ENCODE peak calls at places on chromosome 10, in four cellular contexts. One of them, this sample, is unnamed.

GRCh38 chr10:89644691-89644966 is 413 bp downstream of the PANK1 start:
- DNase-seq in stomach: no peak
- DNase-seq in prostate gland: peak
- DNase-seq in AG04450: no peak
- DNase-seq in this sample: no peak

GRCh38 chr10:114519306-114519669 is 115.0 kb upstream of the AFAP1L2 start:
- DNase-seq in stomach: peak
- DNase-seq in prostate gland: peak
- DNase-seq in AG04450: no peak
- DNase-seq in this sample: no peak

GRCh38 chr10:85124592-85124991 is 796.2 kb downstream of the CCSER2 start:
- DNase-seq in stomach: no peak
- DNase-seq in prostate gland: no peak
- DNase-seq in AG04450: no peak
- DNase-seq in this sample: no peak

GRCh38 chr10:80462277-80462985 is 8.3 kb downstream of the TSPAN14 start:
- DNase-seq in stomach: no peak
- DNase-seq in prostate gland: no peak
- DNase-seq in AG04450: no peak
- DNase-seq in this sample: peak

GRCh38 chr10:12130237-12130872 is 878 bp downstream of the SEC61A2 start:
- DNase-seq in stomach: no peak
- DNase-seq in prostate gland: no peak
- DNase-seq in AG04450: peak
- DNase-seq in this sample: peak

GRCh38 chr10:110502072-110502845 is 4.6 kb downstream of the DUSP5 start:
- DNase-seq in stomach: no peak
- DNase-seq in prostate gland: no peak
- DNase-seq in AG04450: no peak
- DNase-seq in this sample: peak

GRCh38 chr10:69866688-69867461 is 65.2 kb downstream of the COL13A1 start:
- DNase-seq in stomach: peak
- DNase-seq in prostate gland: peak
- DNase-seq in AG04450: peak
- DNase-seq in this sample: peak

GRCh38 chr10:61961278-61961677 is 59.8 kb downstream of the ARID5B start:
- DNase-seq in stomach: no peak
- DNase-seq in prostate gland: no peak
- DNase-seq in AG04450: no peak
- DNase-seq in this sample: no peak

GRCh38 chr10:129446182-129446581 is 20.9 kb upstream of the MGMT start:
- DNase-seq in stomach: no peak
- DNase-seq in prostate gland: no peak
- DNase-seq in AG04450: no peak
- DNase-seq in this sample: no peak

GRCh38 chr10:35792301-35792700 is 150.2 kb upstream of the FZD8 start:
- DNase-seq in stomach: no peak
- DNase-seq in prostate gland: no peak
- DNase-seq in AG04450: no peak
- DNase-seq in this sample: no peak

GRCh38 chr10:97915346-97915745 is 65.7 kb downstream of the GOLGA7B start:
- DNase-seq in stomach: no peak
- DNase-seq in prostate gland: no peak
- DNase-seq in AG04450: no peak
- DNase-seq in this sample: no peak

GRCh38 chr10:75765705-75766104 is 334.3 kb downstream of the LRMDA start:
- DNase-seq in stomach: no peak
- DNase-seq in prostate gland: no peak
- DNase-seq in AG04450: no peak
- DNase-seq in this sample: no peak

GRCh38 chr10:110636572-110636931 is 7.6 kb upstream of the RBM20 start:
- DNase-seq in stomach: no peak
- DNase-seq in prostate gland: no peak
- DNase-seq in AG04450: no peak
- DNase-seq in this sample: no peak

GRCh38 chr10:48309711-48310226 is 3.3 kb downstream of the MAPK8 start:
- DNase-seq in stomach: no peak
- DNase-seq in prostate gland: no peak
- DNase-seq in AG04450: no peak
- DNase-seq in this sample: peak

GRCh38 chr10:85492684-85493083 is 873.9 kb downstream of the GRID1 start:
- DNase-seq in stomach: no peak
- DNase-seq in prostate gland: no peak
- DNase-seq in AG04450: no peak
- DNase-seq in this sample: no peak

GRCh38 chr10:119111968-119112515 is 8.1 kb downstream of the DENND10 start:
- DNase-seq in stomach: no peak
- DNase-seq in prostate gland: no peak
- DNase-seq in AG04450: no peak
- DNase-seq in this sample: peak

GRCh38 chr10:67550838-67551402 is 145.1 kb downstream of the CTNNA3 start:
- DNase-seq in stomach: no peak
- DNase-seq in prostate gland: no peak
- DNase-seq in AG04450: no peak
- DNase-seq in this sample: no peak

GRCh38 chr10:52459097-52459496 is 145.0 kb downstream of the DKK1 start:
- DNase-seq in stomach: no peak
- DNase-seq in prostate gland: no peak
- DNase-seq in AG04450: no peak
- DNase-seq in this sample: no peak

GRCh38 chr10:55374060-55374459 is 573.0 kb upstream of the PCDH15 start:
- DNase-seq in stomach: no peak
- DNase-seq in prostate gland: no peak
- DNase-seq in AG04450: no peak
- DNase-seq in this sample: peak

GRCh38 chr10:28668363-28669226 is 8.7 kb upstream of the BAMBI start:
- DNase-seq in stomach: peak
- DNase-seq in prostate gland: peak
- DNase-seq in AG04450: no peak
- DNase-seq in this sample: peak

GRCh38 chr10:5764422-5765297 is 48.6 kb downstream of the GDI2 start:
- DNase-seq in stomach: no peak
- DNase-seq in prostate gland: no peak
- DNase-seq in AG04450: no peak
- DNase-seq in this sample: no peak

GRCh38 chr10:61708841-61709240 is 46.1 kb downstream of the CABCOCO1 start:
- DNase-seq in stomach: no peak
- DNase-seq in prostate gland: no peak
- DNase-seq in AG04450: no peak
- DNase-seq in this sample: peak

GRCh38 chr10:103859161-103860141 is 4.1 kb upstream of the SH3PXD2A start:
- DNase-seq in stomach: peak
- DNase-seq in prostate gland: peak
- DNase-seq in AG04450: no peak
- DNase-seq in this sample: peak

GRCh38 chr10:114682532-114682931 is 24.5 kb upstream of the ABLIM1 start:
- DNase-seq in stomach: no peak
- DNase-seq in prostate gland: no peak
- DNase-seq in AG04450: no peak
- DNase-seq in this sample: no peak

GRCh38 chr10:103493911-103494877 is 689 bp downstream of the NEURL1 start:
- DNase-seq in stomach: no peak
- DNase-seq in prostate gland: no peak
- DNase-seq in AG04450: no peak
- DNase-seq in this sample: no peak

GRCh38 chr10:27564381-27564780 is 60.3 kb downstream of the RAB18 start:
- DNase-seq in stomach: no peak
- DNase-seq in prostate gland: no peak
- DNase-seq in AG04450: no peak
- DNase-seq in this sample: no peak

GRCh38 chr10:12181065-12181775 is 14.5 kb downstream of the NUDT5 start:
- DNase-seq in stomach: peak
- DNase-seq in prostate gland: no peak
- DNase-seq in AG04450: no peak
- DNase-seq in this sample: no peak

GRCh38 chr10:101080933-101081546 is 19.3 kb downstream of the KAZALD1 start:
- DNase-seq in stomach: no peak
- DNase-seq in prostate gland: no peak
- DNase-seq in AG04450: no peak
- DNase-seq in this sample: peak

GRCh38 chr10:26215923-26216576 is 524 bp upstream of the GAD2 start:
- DNase-seq in stomach: no peak
- DNase-seq in prostate gland: no peak
- DNase-seq in AG04450: no peak
- DNase-seq in this sample: peak

GRCh38 chr10:60511823-60512222 is 122.1 kb upstream of the ANK3 start:
- DNase-seq in stomach: no peak
- DNase-seq in prostate gland: no peak
- DNase-seq in AG04450: no peak
- DNase-seq in this sample: peak

GRCh38 chr10:6033954-6034353 is 28.2 kb downstream of the IL2RA start:
- DNase-seq in stomach: no peak
- DNase-seq in prostate gland: no peak
- DNase-seq in AG04450: no peak
- DNase-seq in this sample: no peak

GRCh38 chr10:79184141-79184625 is 115.4 kb downstream of the ZMIZ1 start:
- DNase-seq in stomach: peak
- DNase-seq in prostate gland: no peak
- DNase-seq in AG04450: no peak
- DNase-seq in this sample: peak

DNA sequence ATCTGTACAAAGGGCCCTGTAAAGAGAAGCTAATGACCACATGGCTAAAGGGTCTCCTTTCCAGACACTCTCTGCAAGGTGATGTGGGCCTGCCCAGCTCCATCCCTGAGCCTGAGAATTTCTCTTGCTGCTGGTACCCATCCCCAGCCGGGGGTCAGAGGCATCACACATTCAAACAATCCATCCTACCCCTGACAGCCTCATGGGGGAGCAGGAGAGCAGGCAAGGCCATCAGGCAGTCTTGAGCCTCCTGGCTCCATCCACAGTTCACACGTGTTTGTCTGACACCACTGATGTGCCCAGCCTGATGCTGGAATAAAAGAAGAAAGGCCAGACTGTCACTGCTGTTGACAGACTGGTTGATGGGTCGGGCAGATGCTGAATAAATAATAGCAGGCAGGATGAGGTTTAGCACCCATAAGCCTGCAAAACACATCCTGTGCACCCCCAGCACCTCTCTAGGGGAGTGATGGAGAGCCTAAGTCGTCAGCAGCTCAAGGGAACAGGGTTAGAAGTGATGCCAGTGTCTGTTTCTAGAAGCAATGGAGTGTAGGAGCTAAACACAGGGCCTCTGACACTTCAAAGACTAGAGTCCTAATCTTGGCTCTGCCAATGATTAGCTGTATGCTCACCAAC is 43.5 kb downstream of the TLL2 start:
- DNase-seq in stomach: peak
- DNase-seq in prostate gland: no peak
- DNase-seq in AG04450: no peak
- DNase-seq in this sample: peak
- TF ChIP-seq CTCF in stomach: no peak
- TF ChIP-seq CTCF in prostate gland: no peak
- TF ChIP-seq CTCF in AG04450: peak
- TF ChIP-seq CTCF in this sample: peak

DNA sequence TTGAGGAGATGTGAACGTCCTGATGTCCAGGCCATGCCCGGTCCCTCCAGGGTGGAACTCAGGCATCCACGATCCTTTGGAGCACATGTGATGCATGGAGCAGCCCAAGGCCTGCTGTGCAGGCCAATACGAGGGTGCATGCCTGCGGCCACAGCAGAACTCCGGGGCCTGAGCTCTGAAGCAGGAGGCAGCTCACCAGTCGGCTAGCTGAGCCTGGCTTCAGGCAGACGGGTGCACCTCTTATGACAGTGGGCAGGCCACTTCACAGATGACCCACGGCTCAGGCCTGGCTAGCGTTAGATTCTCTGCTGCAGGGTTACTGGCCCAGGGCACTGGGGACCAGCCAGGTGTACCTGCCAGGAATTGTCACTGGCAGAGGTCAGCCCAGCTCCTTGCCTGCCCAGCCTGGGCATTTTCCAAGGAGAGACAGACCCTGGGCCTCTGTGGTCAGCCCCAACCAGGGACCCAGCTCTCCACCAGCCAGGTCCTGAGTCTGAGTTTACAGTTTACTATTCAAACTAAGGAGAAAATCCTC is 29.6 kb upstream of the INPP5A start:
- DNase-seq in stomach: peak
- DNase-seq in prostate gland: no peak
- DNase-seq in AG04450: no peak
- DNase-seq in this sample: no peak
- H3K4me3 ChIP-seq in stomach: no peak
- H3K4me3 ChIP-seq in prostate gland: no peak
- H3K4me3 ChIP-seq in AG04450: no peak
- H3K4me3 ChIP-seq in this sample: no peak

GRCh38 chr10:7824251-7824650 is 5.9 kb downstream of the TAF3 start:
- DNase-seq in stomach: no peak
- DNase-seq in prostate gland: no peak
- DNase-seq in AG04450: no peak
- DNase-seq in this sample: no peak

GRCh38 chr10:7829289-7829834 is 11.1 kb downstream of the TAF3 start:
- DNase-seq in stomach: no peak
- DNase-seq in prostate gland: no peak
- DNase-seq in AG04450: no peak
- DNase-seq in this sample: no peak

GRCh38 chr10:7832060-7832459 is 13.8 kb downstream of the TAF3 start:
- DNase-seq in stomach: no peak
- DNase-seq in prostate gland: no peak
- DNase-seq in AG04450: no peak
- DNase-seq in this sample: no peak

DNA sequence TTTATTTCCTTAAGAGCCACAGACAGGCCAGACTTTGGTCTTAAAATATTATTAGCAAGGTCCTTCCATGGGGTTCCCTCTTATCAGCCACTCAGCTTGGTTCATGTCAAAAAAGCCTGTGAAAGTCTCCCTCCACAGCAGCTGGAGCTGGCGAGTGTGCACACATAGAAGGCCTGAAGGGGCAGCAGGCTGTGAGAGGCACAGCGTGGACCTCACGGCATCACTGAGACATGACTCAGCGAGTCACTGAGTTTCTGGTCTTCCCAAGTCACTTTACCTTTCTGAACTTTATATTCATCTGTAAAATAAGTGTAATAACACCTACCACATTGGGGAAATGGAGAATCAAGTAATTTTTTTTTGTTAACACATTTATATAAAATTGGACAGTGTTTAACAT is 8.7 kb downstream of the TAF3 start:
- DNase-seq in stomach: no peak
- DNase-seq in prostate gland: no peak
- DNase-seq in AG04450: no peak
- DNase-seq in this sample: peak
- TF ChIP-seq CTCF in stomach: no peak
- TF ChIP-seq CTCF in prostate gland: no peak
- TF ChIP-seq CTCF in AG04450: peak
- TF ChIP-seq CTCF in this sample: peak

DNA sequence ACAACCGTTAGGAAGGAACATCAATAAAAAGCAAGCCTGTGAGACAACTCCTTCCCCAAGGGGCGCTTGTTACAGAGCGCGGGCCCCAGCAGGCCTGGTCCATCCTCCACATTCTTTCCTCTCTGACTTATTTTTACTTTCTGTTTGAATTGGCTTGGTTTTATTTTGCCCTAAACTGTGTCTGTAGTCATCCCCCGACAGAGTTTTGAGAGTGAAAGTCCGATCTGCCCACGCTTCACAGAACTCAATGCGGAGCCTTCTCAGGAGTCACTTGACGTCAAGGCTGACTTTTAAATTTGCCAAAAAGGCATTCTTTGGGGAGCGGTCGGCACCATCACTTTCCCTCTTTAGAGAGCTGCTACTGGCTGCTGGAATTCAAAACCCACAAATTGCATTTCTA is 150.1 kb upstream of the KLF6 start:
- DNase-seq in stomach: no peak
- DNase-seq in prostate gland: peak
- DNase-seq in AG04450: peak
- DNase-seq in this sample: peak
- H3K4me3 ChIP-seq in stomach: peak
- H3K4me3 ChIP-seq in prostate gland: peak
- H3K4me3 ChIP-seq in AG04450: peak
- H3K4me3 ChIP-seq in this sample: peak